ENCODE peak calls at places on chromosomes 12 and 14, in ten cellular contexts. I, W, N, B, C, A, U, Q, T and P are unnamed samples.

GRCh38 chr12:45327823-45328383 is 112.0 kb downstream of the ANO6 start:
- DNase-seq in N (no peak), T (no peak), C (no peak), W (no peak), I (no peak), Q (peak), A (no peak), B (no peak), U (peak), P (no peak)

GRCh38 chr12:67515679-67516363 is 132.7 kb upstream of the DYRK2 start:
- DNase-seq in W (no peak), U (no peak), B (no peak), A (peak), N (peak), Q (no peak), C (no peak), I (peak), T (no peak), P (no peak)

GRCh38 chr12:125220404-125221273 is 155.4 kb downstream of the AACS start:
- DNase-seq in T (no peak), A (peak), Q (no peak), B (no peak), U (no peak), I (no peak), C (no peak), W (peak), N (no peak), P (no peak)

GRCh38 chr14:78798757-78799156 is 628.6 kb downstream of the NRXN3 start:
- DNase-seq in A (no peak), N (no peak), T (no peak), C (no peak), I (no peak), W (no peak), B (no peak), Q (no peak), U (no peak), P (no peak)

GRCh38 chr14:97379091-97379531 is 581.9 kb downstream of the VRK1 start:
- DNase-seq in W (no peak), N (peak), T (no peak), C (no peak), Q (no peak), A (no peak), B (no peak), I (no peak), U (no peak), P (no peak)

GRCh38 chr12:47988073-47989022 is 15.9 kb downstream of the COL2A1 start:
- DNase-seq in Q (peak), C (no peak), U (peak), N (no peak), I (no peak), T (no peak), B (no peak), W (peak), A (no peak), P (no peak)

GRCh38 chr14:65704412-65704811 is 291.9 kb downstream of the FUT8 start:
- DNase-seq in W (peak), N (no peak), B (no peak), T (no peak), I (no peak), A (no peak), Q (peak), C (no peak), U (peak), P (no peak)

GRCh38 chr12:76303365-76303764 is 44.9 kb downstream of the BBS10 start:
- DNase-seq in N (no peak), C (no peak), B (no peak), I (no peak), U (peak), W (no peak), T (no peak), A (no peak), Q (no peak), P (no peak)

GRCh38 chr14:95211721-95212504 is 54.6 kb upstream of the DICER1 start:
- DNase-seq in A (no peak), T (no peak), Q (peak), U (no peak), I (no peak), W (no peak), C (no peak), B (no peak), N (no peak), P (no peak)